ENCODE peak calls at places on chromosomes 13 and 19, in five cellular contexts. S is A549, N is stomach, Z is gastrocnemius medialis, Y is transverse colon. E is an unnamed sample.

GRCh38 chr19:12194827-12195500 is 32.1 kb downstream of the ZNF136 start:
- DNase-seq in Y (peak), N (peak), S (no peak), Z (peak), E (peak)

GRCh38 chr13:36788276-36788675 is 30.7 kb upstream of the RFXAP start:
- DNase-seq in Y (no peak), Z (no peak), S (no peak), N (no peak), E (no peak)

GRCh38 chr13:111664060-111664459 is 343.6 kb downstream of the TEX29 start:
- DNase-seq in S (no peak), N (no peak), Y (no peak), Z (no peak), E (no peak)

GRCh38 chr19:46378268-46378667 is 31.4 kb downstream of the PPP5C start:
- DNase-seq in Z (no peak), Y (no peak), S (no peak), N (no peak), E (no peak)

GRCh38 chr13:66367356-66367755 is 862.8 kb downstream of the PCDH9 start:
- DNase-seq in S (no peak), N (no peak), Z (no peak), Y (no peak), E (no peak)

GRCh38 chr13:50228527-50228926 is 213.3 kb downstream of the KCNRG start:
- DNase-seq in Z (no peak), S (no peak), Y (no peak), N (no peak), E (no peak)

GRCh38 chr13:95360052-95360451 is 58.8 kb upstream of the ABCC4 start:
- DNase-seq in N (no peak), S (no peak), Y (no peak), Z (no peak), E (no peak)

GRCh38 chr13:111551421-111551820 is 231.0 kb downstream of the TEX29 start:
- DNase-seq in S (no peak), N (no peak), Z (no peak), Y (no peak), E (no peak)

GRCh38 chr13:50080158-50080855 is 65.1 kb downstream of the KCNRG start:
- DNase-seq in S (peak), N (no peak), Z (no peak), Y (peak), E (peak)

GRCh38 chr13:95191821-95192220 is 109.4 kb downstream of the ABCC4 start:
- DNase-seq in Y (peak), Z (peak), N (peak), S (peak), E (peak)

GRCh38 chr19:55526216-55527196 is 10.4 kb downstream of the SBK2 start:
- DNase-seq in Y (peak), Z (peak), S (peak), N (peak), E (peak)

GRCh38 chr13:26929971-26930730 is 169.6 kb upstream of the GPR12 start:
- DNase-seq in Z (peak), N (peak), S (peak), Y (peak), E (peak)

GRCh38 chr13:46388846-46389245 is 1.8 kb upstream of the RUBCNL start:
- DNase-seq in N (no peak), S (no peak), Z (no peak), Y (no peak), E (no peak)

GRCh38 chr13:103140001-103140671 is 73.9 kb upstream of the SLC10A2 start:
- DNase-seq in Z (no peak), N (no peak), Y (no peak), S (peak), E (no peak)

GRCh38 chr13:98576215-98576945 is 527 bp downstream of the STK24 start:
- DNase-seq in S (peak), N (peak), Y (peak), Z (peak), E (peak)

GRCh38 chr13:83825676-83826075 is 56.6 kb downstream of the SLITRK1 start:
- DNase-seq in Z (no peak), S (no peak), Y (no peak), N (no peak), E (no peak)

GRCh38 chr19:42125536-42125935 is 6.7 kb downstream of the POU2F2 start:
- DNase-seq in S (no peak), N (no peak), Y (no peak), Z (no peak), E (no peak)

GRCh38 chr13:39016789-39017188 is 21.1 kb downstream of the PROSER1 start:
- DNase-seq in Z (no peak), S (peak), N (no peak), Y (peak), E (no peak)

GRCh38 chr19:29524201-29524911 is 1.4 kb upstream of the VSTM2B start:
- DNase-seq in S (no peak), N (no peak), Z (no peak), Y (no peak), E (no peak)

GRCh38 chr19:51799998-51800848 is 5.3 kb downstream of the FPR3 start:
- DNase-seq in Z (no peak), Y (no peak), N (no peak), S (no peak), E (no peak)

GRCh38 chr19:34475026-34475974 is 6.3 kb upstream of the WTIP start:
- DNase-seq in S (peak), N (no peak), Y (no peak), Z (no peak), E (no peak)

GRCh38 chr19:54453921-54454780 is 5.2 kb downstream of the LENG8 start:
- DNase-seq in Z (no peak), N (no peak), Y (no peak), S (no peak), E (no peak)
- TF ChIP-seq POLR2A in Z (no peak), N (no peak), Y (no peak), S (no peak), E (no peak)

DNA sequence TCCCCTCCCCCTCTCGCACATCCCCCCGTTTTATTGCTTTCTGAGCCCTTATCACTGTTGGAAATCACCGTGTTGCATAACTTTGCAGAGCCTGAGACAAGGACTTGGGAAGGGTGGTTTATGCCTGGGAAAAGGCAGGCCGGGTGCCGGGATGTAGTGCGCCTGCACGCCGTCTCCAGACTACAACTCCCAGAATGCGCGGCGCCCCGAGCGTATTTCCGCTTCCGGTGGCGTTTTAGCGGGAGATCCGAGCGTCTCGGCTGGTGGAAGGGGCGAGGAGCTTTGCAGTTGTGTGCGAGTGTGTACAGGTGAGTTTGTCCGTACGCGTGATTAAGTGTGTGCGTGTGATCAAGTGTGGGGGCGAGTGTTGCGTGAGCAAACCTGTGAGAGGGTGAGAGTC is 75.4 kb downstream of the PEG3 start:
- DNase-seq in Z (no peak), S (no peak), N (peak), Y (peak), E (peak)
- H3K4me3 ChIP-seq in Z (peak), S (no peak), N (peak), Y (peak), E (peak)

GRCh38 chr13:30745917-30746686 is 10.8 kb downstream of the ALOX5AP start:
- DNase-seq in Y (peak), N (no peak), S (no peak), Z (peak), E (no peak)
- TF ChIP-seq POLR2A in Y (no peak), N (no peak), S (no peak), Z (no peak), E (no peak)

GRCh38 chr13:108561152-108561551 is 68.3 kb upstream of the MYO16 start:
- DNase-seq in Y (no peak), N (no peak), S (peak), Z (no peak), E (no peak)
- H3K4me3 ChIP-seq in Y (no peak), N (no peak), S (no peak), Z (no peak), E (no peak)

GRCh38 chr19:16326401-16327130 is 1.9 kb downstream of the KLF2 start:
- DNase-seq in N (no peak), Y (peak), S (no peak), Z (no peak), E (peak)
- TF ChIP-seq POLR2A in N (no peak), Y (peak), S (no peak), Z (no peak), E (no peak)

DNA sequence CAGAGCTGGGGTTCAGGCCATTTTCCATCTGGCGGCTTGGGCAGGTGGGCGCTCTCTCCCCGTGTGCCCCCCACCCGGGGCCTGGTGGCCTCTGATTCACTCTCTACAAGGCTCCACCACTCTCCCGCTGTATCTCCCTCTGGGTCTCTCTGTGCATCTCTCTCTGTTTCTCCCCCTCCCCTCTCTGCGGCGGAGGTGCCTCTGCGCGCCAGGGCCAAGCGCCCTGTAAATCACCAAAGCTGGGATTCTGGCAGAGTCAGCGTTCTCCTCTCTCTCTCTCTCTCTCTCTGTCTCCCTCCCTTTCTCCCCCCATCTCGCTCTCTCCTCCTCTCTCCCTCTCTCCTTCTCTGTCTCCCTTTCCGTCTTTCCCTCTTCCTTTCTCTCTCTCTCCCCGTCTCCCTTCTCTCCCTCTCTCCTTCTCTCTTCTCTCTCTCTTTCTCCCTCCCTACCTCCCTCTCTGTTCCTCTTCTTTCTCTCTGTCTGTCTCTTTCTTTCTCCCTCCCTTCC is 3.9 kb downstream of the NFIC start:
- DNase-seq in Y (no peak), S (no peak), Z (no peak), N (no peak), E (no peak)
- H3K4me3 ChIP-seq in Y (peak), S (peak), Z (peak), N (peak), E (peak)

DNA sequence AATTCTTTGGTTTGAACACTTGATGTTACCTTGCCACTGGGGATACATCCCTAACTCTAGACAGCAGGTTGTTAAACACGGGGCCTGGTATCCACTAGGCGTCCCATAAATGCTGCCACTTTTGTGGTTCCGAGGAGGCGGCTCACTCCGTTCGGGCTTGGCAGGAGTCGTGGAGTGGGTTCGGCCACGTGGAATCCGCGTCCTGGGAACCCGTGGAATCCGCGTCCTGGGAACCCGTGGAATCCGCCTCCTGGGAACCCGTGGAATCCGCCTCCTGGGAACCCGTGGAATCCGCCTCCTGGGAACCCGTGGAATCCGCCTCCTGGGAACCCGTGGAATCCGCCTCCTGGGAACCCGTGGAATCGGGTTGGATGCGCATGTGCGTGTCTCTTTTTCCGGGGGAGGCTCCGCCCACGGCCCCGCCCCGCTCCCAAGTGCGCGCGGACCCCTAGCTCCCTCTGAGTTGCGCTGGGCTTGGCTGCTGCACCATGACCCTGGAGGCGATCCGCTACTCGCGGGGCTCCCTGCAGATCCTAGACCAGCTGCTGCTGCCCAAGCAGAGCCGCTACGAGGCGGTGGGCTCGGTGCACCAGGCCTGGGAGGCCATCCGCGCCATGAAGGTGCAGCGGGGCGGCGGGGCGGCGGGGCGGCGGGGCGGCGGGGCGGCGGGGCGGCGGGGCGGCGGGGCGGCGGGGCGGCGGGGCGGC is at the start of gene MRI1:
- DNase-seq in Z (peak), S (peak), Y (peak), N (peak), E (peak)
- TF ChIP-seq POLR2A in Z (no peak), S (peak), Y (peak), N (no peak), E (no peak)

DNA sequence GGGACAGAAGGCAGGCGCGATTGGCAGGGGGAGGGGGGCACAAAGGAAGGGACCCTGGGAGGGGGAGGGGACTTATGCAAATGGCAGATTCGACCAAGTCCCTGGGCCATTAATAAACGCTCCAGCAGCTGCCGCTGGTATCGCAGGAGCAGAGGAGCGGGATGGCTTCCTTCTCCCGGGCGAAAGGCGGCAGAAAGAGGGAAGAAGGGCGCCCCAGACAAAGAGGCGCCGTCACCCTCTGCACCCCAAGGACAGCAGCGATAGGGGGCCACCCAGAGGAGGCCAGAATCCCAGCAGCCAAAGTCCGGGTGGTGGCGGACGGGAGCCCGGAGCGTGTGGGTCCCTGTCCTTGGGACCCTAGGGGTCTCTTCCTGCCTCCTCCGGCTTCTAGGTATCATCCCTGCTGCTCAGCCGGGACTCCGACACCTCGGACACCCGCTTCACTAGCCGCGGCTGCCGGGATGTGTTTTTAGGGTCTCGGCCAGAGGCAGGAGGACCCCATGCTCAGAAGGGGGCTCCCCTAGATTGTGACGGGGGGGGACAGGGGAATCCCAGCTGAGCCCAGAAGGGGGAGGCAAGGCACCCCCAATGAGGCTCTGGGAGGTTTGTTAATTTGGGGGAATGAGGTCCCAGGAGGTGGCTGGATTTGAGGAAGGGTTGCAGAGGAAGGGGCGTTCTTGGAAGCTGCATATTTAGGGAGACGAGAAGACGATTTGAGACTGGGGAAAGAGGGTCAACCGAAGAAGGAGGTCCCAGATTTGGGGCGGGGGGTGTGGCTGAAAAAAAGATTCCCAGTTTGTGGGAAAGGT is 1.7 kb downstream of the PTPRS start:
- DNase-seq in Y (no peak), S (no peak), Z (no peak), N (no peak), E (no peak)
- H3K4me3 ChIP-seq in Y (no peak), S (peak), Z (no peak), N (no peak), E (peak)

GRCh38 chr13:21297452-21297851 is 121.0 kb downstream of the MRPL57 start:
- DNase-seq in Z (no peak), N (no peak), Y (no peak), S (no peak), E (no peak)

GRCh38 chr13:21297914-21298831 is 121.7 kb downstream of the MRPL57 start:
- DNase-seq in Y (peak), Z (peak), N (peak), S (peak), E (peak)
- TF ChIP-seq POLR2A in Y (peak), Z (no peak), N (no peak), S (peak), E (peak)

E was measured in Peyer's patch.